ENCODE peak calls at places on chromosomes 6 and 20, in four cellular contexts. A, J, G and K are unnamed samples.

GRCh38 chr6:71403422-71404134 is 115.0 kb downstream of the OGFRL1 start:
- DNase-seq in A (no peak), J (no peak), G (no peak), K (no peak)

GRCh38 chr6:53029262-53029661 is 34.2 kb upstream of the GSTA4 start:
- DNase-seq in A (no peak), J (no peak), G (no peak), K (no peak)

GRCh38 chr20:59751075-59751711 is 146.9 kb downstream of the PHACTR3 start:
- DNase-seq in J (peak; percentile 95), A (peak; percentile 33), G (peak; percentile 52), K (peak; percentile 67)

GRCh38 chr6:44487002-44487401 is 99.5 kb downstream of the CDC5L start:
- DNase-seq in A (no peak), G (no peak), J (no peak), K (no peak)

GRCh38 chr20:36544134-36545018 is 3.1 kb downstream of the MYL9 start:
- DNase-seq in J (no peak), G (no peak), A (no peak), K (no peak)

GRCh38 chr6:127923135-127923534 is 22.3 kb upstream of the THEMIS start:
- DNase-seq in J (no peak), A (no peak), G (no peak), K (no peak)

GRCh38 chr6:107867302-107867615 is 43.1 kb upstream of the SCML4 start:
- DNase-seq in G (no peak), J (no peak), A (no peak), K (no peak)

GRCh38 chr6:46501136-46502089 is 10.2 kb upstream of the RCAN2 start:
- DNase-seq in J (no peak), G (no peak), A (no peak), K (no peak)

GRCh38 chr6:155188707-155189496 is 74.9 kb upstream of the CLDN20 start:
- DNase-seq in A (no peak), J (no peak), G (peak; percentile 27), K (no peak)

GRCh38 chr6:22699046-22699639 is 129.8 kb downstream of the HDGFL1 start:
- DNase-seq in J (no peak), G (no peak), A (no peak), K (no peak)

GRCh38 chr6:45816674-45817297 is 198.9 kb downstream of the CLIC5 start:
- DNase-seq in J (no peak), G (no peak), A (no peak), K (no peak)

GRCh38 chr20:36784900-36785299 is 11.3 kb upstream of the DSN1 start:
- DNase-seq in J (peak; percentile 42), G (no peak), A (no peak), K (no peak)

GRCh38 chr20:54065601-54066038 is 4.8 kb downstream of the BCAS1 start:
- DNase-seq in G (no peak), J (no peak), A (no peak), K (peak; percentile 55)

GRCh38 chr6:21987501-21987957 is 309.3 kb downstream of the PRL start:
- DNase-seq in A (peak; percentile 28), J (no peak), G (peak; percentile 5), K (peak; percentile 73)

GRCh38 chr6:79413562-79414002 is 123.6 kb downstream of the LCA5 start:
- DNase-seq in A (no peak), G (no peak), J (no peak), K (no peak)

GRCh38 chr6:134472046-134472445 is 154.1 kb upstream of the SGK1 start:
- DNase-seq in G (no peak), J (no peak), A (no peak), K (no peak)

GRCh38 chr6:134474980-134475379 is 157.1 kb upstream of the SGK1 start:
- DNase-seq in A (no peak), G (no peak), J (no peak), K (no peak)

GRCh38 chr6:134468633-134469032 is 150.7 kb upstream of the SGK1 start:
- DNase-seq in J (no peak), G (no peak), A (no peak), K (no peak)

GRCh38 chr6:134470090-134470975 is 152.4 kb upstream of the SGK1 start:
- DNase-seq in A (no peak), G (no peak), J (no peak), K (no peak)

DNA sequence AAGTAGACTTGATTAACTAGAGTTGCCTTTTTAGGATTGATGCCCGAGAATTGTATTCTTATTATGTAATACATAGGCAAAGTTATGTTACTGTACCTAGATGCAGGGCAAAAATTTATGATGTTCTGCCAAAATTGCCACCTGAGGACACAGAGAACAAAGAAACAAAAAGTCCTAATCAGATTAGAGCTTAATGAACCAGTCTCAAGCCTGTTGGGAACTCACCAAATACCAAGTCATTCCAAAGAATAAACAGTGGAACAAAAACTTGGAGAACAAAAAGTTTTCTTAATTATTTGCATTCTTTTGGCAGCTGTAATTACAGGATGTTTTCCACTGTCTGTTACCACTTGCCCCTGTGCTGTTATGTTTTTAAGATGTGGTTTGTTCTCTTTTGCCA is 154.7 kb upstream of the SGK1 start:
- DNase-seq in G (no peak), A (no peak), J (no peak), K (no peak)
- TF ChIP-seq EP300 in G (no peak), A (no peak), J (no peak), K (no peak)

GRCh38 chr6:158076548-158076947 is 91.5 kb downstream of the SERAC1 start:
- DNase-seq in J (no peak), A (no peak), G (no peak), K (no peak)
- H3K36me3 ChIP-seq in J (peaks cover 13% of the 10 kb centered on the region), A (no peaks in the 10 kb centered on the region), G (peaks cover 86% of the 10 kb centered on the region), K (peaks cover 17% of the 10 kb centered on the region)

GRCh38 chr20:23084845-23085355 is 1.2 kb downstream of the CD93 start:
- DNase-seq in J (peak; percentile 61), A (no peak), G (no peak), K (no peak)

GRCh38 chr20:23087587-23088275 is 1.6 kb upstream of the CD93 start:
- DNase-seq in J (peak; percentile 17), A (no peak), G (no peak), K (no peak)

GRCh38 chr20:23086931-23087411 is 847 bp upstream of the CD93 start:
- DNase-seq in G (no peak), A (no peak), J (peak; percentile 84), K (peak; percentile 22)

GRCh38 chr20:23085415-23086055 is 589 bp downstream of the CD93 start:
- DNase-seq in G (no peak), A (no peak), J (peak; percentile 72), K (no peak)

GRCh38 chr20:23086056-23086551 is at the start of gene CD93:
- DNase-seq in A (no peak), G (no peak), J (peak; percentile 86), K (no peak)
- TF ChIP-seq POLR2A in A (no peak), G (no peak), J (peak; percentile 67), K (peak; percentile 25)

GRCh38 chr6:27478141-27478705 is 5.3 kb upstream of the ZNF184 start:
- DNase-seq in G (no peak), A (no peak), J (no peak), K (no peak)

GRCh38 chr6:27477318-27478013 is 4.6 kb upstream of the ZNF184 start:
- DNase-seq in J (no peak), A (no peak), G (no peak), K (no peak)

GRCh38 chr6:27478706-27479318 is 5.9 kb upstream of the ZNF184 start:
- DNase-seq in A (peak; percentile 93), G (peak; percentile 87), J (no peak), K (peak; percentile 92)

GRCh38 chr6:27476090-27476489 is 3.2 kb upstream of the ZNF184 start:
- DNase-seq in G (no peak), J (no peak), A (no peak), K (no peak)

DNA sequence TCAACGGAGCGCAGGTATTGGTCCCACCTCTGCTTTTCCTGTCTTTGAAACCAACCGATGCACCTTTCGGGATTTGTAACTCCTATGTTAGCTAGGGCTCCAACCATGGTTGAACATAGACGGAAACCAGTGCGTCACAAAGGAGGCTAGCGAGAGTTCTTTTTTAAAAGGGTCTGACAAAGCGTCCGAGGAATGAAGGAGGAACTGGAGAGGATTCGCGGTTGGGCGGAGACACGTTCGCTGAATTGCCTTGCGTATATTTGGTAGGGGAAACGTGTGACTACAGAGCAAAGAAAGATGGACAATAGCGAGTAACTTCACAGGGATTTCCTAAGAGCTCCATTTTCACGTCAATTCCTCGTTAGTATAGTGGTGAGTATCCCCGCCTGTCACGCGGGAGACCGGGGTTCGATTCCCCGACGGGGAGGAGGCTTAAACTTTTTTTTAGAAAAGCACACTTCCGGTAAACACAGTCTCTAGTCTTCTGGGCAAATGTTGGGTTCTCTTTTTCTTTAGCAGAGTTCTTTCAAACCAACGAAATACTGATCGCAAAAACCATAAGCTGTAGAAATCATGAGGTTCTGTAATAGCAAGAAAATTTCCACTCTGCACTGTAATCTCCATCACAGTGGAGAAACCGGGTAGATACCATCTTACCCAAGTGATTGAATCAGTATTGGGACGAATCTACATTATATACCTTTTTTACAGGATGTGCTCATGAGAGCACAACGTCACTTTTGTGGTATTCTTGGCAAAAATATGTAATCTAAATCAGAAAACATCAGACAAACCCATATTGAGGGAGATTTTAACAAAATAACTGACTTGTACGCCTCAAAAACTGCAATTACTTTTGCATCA is 6.6 kb upstream of the ZNF184 start:
- DNase-seq in J (peak; percentile 71), A (peak; percentile 66), G (peak; percentile 85), K (peak; percentile 80)
- TF ChIP-seq EP300 in J (no peak), A (no peak), G (peak; percentile 32), K (no peak)

GRCh38 chr20:22374066-22374465 is 210.3 kb downstream of the FOXA2 start:
- DNase-seq in J (no peak), A (no peak), G (no peak), K (no peak)
- H3K36me3 ChIP-seq in J (no peaks in the 10 kb centered on the region), A (no peaks in the 10 kb centered on the region), G (no peaks in the 10 kb centered on the region), K (no peaks in the 10 kb centered on the region)

GRCh38 chr6:37486440-37486839 is 13.3 kb downstream of the CCDC167 start:
- DNase-seq in G (no peak), J (no peak), A (no peak), K (no peak)
- TF ChIP-seq POLR2A in G (no peak), J (no peak), A (no peak), K (no peak)

DNA sequence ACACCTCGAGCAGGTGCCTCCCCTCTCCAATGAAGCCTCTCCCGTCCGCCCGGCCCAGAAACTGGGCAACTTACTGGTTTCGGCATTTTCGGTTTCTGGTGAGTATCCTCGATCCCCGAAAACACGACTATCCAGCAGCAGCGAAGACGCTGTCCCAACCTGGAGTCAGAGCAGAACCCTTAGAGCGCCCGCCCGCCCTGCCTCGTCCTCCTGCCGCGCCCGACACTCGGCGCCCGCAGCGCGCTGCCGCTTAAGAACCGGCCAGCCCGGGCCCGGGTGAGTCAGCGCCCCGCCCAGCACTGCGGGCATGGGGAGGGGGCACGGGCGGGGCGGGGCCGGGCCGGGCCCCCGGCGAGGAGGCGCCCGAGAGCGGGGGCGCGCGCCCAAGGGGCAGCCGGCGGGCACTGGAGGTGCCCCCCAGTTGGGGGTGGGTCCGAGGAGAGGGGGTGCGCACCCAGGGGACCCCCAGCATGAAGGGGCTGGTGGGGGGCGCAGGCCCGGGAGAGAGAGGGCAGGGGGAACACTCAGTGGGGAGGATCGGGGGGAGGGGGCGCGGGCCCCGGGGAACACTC is 1.1 kb downstream of the EZR start:
- DNase-seq in G (peak; percentile 55), J (peak; percentile 97), A (peak; percentile 61), K (peak; percentile 89)
- TF ChIP-seq EP300 in G (no peak), J (no peak), A (no peak), K (no peak)

GRCh38 chr6:144646066-144646800 is 361.1 kb downstream of the UTRN start:
- DNase-seq in A (no peak), G (no peak), J (no peak), K (no peak)
- H3K36me3 ChIP-seq in A (no peaks in the 10 kb centered on the region), G (no peaks in the 10 kb centered on the region), J (no peaks in the 10 kb centered on the region), K (no peaks in the 10 kb centered on the region)